ENCODE peak calls at places on chromosomes 13 and 19, in seven cellular contexts. F, V, M, W, Y, G and S are unnamed samples.

GRCh38 chr13:109105899-109106298 is 476.5 kb downstream of the MYO16 start:
- DNase-seq in M (no peak), G (no peak), V (no peak), W (no peak), F (no peak), Y (no peak), S (no peak)

GRCh38 chr13:93248627-93249047 is 22.0 kb downstream of the GPC6 start:
- DNase-seq in M (no peak), G (no peak), F (no peak), Y (peak), W (no peak), V (peak), S (no peak)

GRCh38 chr19:35946203-35946602 is 10.0 kb downstream of the LRFN3 start:
- DNase-seq in Y (no peak), F (no peak), G (no peak), M (no peak), W (no peak), V (no peak), S (no peak)

GRCh38 chr19:5700455-5701092 is 10.5 kb downstream of the RPL36 start:
- DNase-seq in F (no peak), Y (no peak), V (no peak), G (no peak), M (no peak), W (no peak), S (no peak)

GRCh38 chr13:40145139-40145538 is 489.7 kb downstream of the COG6 start:
- DNase-seq in M (no peak), V (no peak), F (no peak), Y (no peak), G (no peak), W (peak), S (no peak)

GRCh38 chr13:67515895-67516294 is 285.8 kb upstream of the PCDH9 start:
- DNase-seq in W (no peak), G (no peak), F (no peak), M (no peak), Y (peak), V (peak), S (peak)

GRCh38 chr19:34232566-34233481 is 21.5 kb upstream of the GARRE1 start:
- DNase-seq in M (peak), F (peak), Y (peak), V (peak), W (peak), G (no peak), S (peak)

GRCh38 chr19:43762814-43763213 is 8.1 kb upstream of the SMG9 start:
- DNase-seq in M (no peak), G (no peak), W (no peak), V (no peak), Y (no peak), F (no peak), S (no peak)

GRCh38 chr19:38737921-38738731 is 6.1 kb downstream of the CAPN12 start:
- DNase-seq in M (no peak), F (no peak), Y (no peak), G (no peak), W (no peak), V (peak), S (no peak)

GRCh38 chr13:35512271-35512920 is 35.9 kb upstream of the MAB21L1 start:
- DNase-seq in V (peak), G (no peak), W (no peak), M (peak), Y (peak), F (no peak), S (peak)

GRCh38 chr13:51645154-51645650 is 60.9 kb downstream of the WDFY2 start:
- DNase-seq in V (peak), G (no peak), M (no peak), F (no peak), Y (no peak), W (no peak), S (no peak)

GRCh38 chr19:3471954-3472655 is 8.2 kb downstream of the SMIM24 start:
- DNase-seq in F (peak), V (peak), G (no peak), M (no peak), W (peak), Y (peak), S (no peak)

GRCh38 chr13:55403887-55404487 is 1736.7 kb upstream of the PRR20A start:
- DNase-seq in V (no peak), F (no peak), M (no peak), W (no peak), Y (no peak), G (no peak), S (no peak)

GRCh38 chr19:6021878-6022569 is 44.1 kb upstream of the RANBP3 start:
- DNase-seq in W (peak), M (no peak), Y (peak), G (peak), F (peak), V (peak), S (no peak)

GRCh38 chr13:105030851-105031250 is 1504.6 kb downstream of the EFNB2 start:
- DNase-seq in G (no peak), Y (no peak), F (no peak), V (no peak), W (no peak), M (no peak), S (no peak)

GRCh38 chr13:49499889-49500660 is 4.3 kb downstream of the PHF11 start:
- DNase-seq in Y (peak), G (no peak), F (no peak), V (peak), W (no peak), M (peak), S (no peak)

GRCh38 chr19:7535993-7536685 is 622 bp downstream of the PNPLA6 start:
- DNase-seq in G (no peak), F (no peak), Y (no peak), M (no peak), V (no peak), W (no peak), S (no peak)

GRCh38 chr13:32009362-32009761 is 22.2 kb upstream of the FRY start:
- DNase-seq in V (no peak), F (no peak), M (no peak), Y (no peak), W (no peak), G (no peak), S (no peak)

GRCh38 chr13:50700664-50701266 is 142.7 kb downstream of the DLEU7 start:
- DNase-seq in V (no peak), G (no peak), F (no peak), M (no peak), W (no peak), Y (no peak), S (no peak)

GRCh38 chr19:17192751-17193150 is 22.4 kb upstream of the USE1 start:
- DNase-seq in M (no peak), G (no peak), W (no peak), V (no peak), F (no peak), Y (no peak), S (no peak)

GRCh38 chr13:110874508-110874960 is 40.3 kb downstream of the ANKRD10 start:
- DNase-seq in M (no peak), G (peak), W (peak), F (peak), V (peak), Y (peak), S (no peak)

GRCh38 chr13:111598751-111599150 is 278.3 kb downstream of the TEX29 start:
- DNase-seq in V (no peak), M (no peak), G (no peak), Y (no peak), F (no peak), W (no peak), S (no peak)

GRCh38 chr13:33349314-33349995 is 63.9 kb upstream of the STARD13 start:
- DNase-seq in F (peak), Y (peak), W (no peak), V (peak), G (no peak), M (no peak), S (no peak)

GRCh38 chr19:48332662-48333466 is 7.5 kb downstream of the EMP3 start:
- DNase-seq in M (peak), V (peak), Y (peak), W (peak), G (peak), F (peak), S (no peak)

GRCh38 chr13:113598481-113598880 is 13.9 kb downstream of the TFDP1 start:
- DNase-seq in V (no peak), M (no peak), G (no peak), Y (no peak), F (no peak), W (no peak), S (no peak)

GRCh38 chr13:100361504-100361903 is 227.1 kb downstream of the GGACT start:
- DNase-seq in G (no peak), W (no peak), V (no peak), F (no peak), M (no peak), Y (peak), S (no peak)

GRCh38 chr19:6801397-6802086 is 29.0 kb downstream of the VAV1 start:
- DNase-seq in M (no peak), F (peak), G (no peak), V (peak), W (peak), Y (peak), S (no peak)

GRCh38 chr13:39016789-39017188 is 21.1 kb downstream of the PROSER1 start:
- DNase-seq in G (peak), M (no peak), V (peak), W (no peak), Y (peak), F (no peak), S (no peak)

GRCh38 chr13:43728411-43728810 is 58.4 kb downstream of the ENOX1 start:
- DNase-seq in F (no peak), G (no peak), M (no peak), V (peak), Y (no peak), W (no peak), S (no peak)

GRCh38 chr19:7689165-7689564 is 8.5 kb downstream of the TRAPPC5 start:
- DNase-seq in F (no peak), G (no peak), Y (no peak), V (no peak), M (no peak), W (no peak), S (no peak)

GRCh38 chr19:10352764-10353671 is 13.6 kb upstream of the ICAM3 start:
- DNase-seq in G (peak), V (no peak), F (peak), Y (no peak), M (no peak), W (no peak), S (no peak)

GRCh38 chr13:24784319-24784718 is 20.4 kb downstream of the RNF17 start:
- DNase-seq in G (no peak), V (no peak), Y (peak), W (no peak), F (no peak), M (no peak), S (no peak)

GRCh38 chr13:101289764-101290163 is 126.5 kb downstream of the NALCN start:
- DNase-seq in V (peak), G (peak), M (no peak), F (no peak), W (no peak), Y (no peak), S (no peak)

GRCh38 chr13:104936304-104936703 is 1599.2 kb downstream of the EFNB2 start:
- DNase-seq in Y (no peak), F (no peak), M (no peak), V (no peak), W (no peak), G (no peak), S (no peak)

GRCh38 chr19:45492627-45493470 is 4.0 kb downstream of the RTN2 start:
- DNase-seq in V (peak), M (no peak), F (peak), W (no peak), Y (peak), G (peak), S (no peak)